ENCODE peak calls at places on chromosomes 13 and 19, in eight cellular contexts. J is cardiac muscle cell, X is mucosa of descending colon, Y is astrocyte, U is esophagus muscularis mucosa, A is upper lobe of right lung, T is heart left ventricle, G is breast epithelium. O is an unnamed sample.
A peak's percentile ranks its signal among the peaks of the same experiment; 100 is the strongest.

GRCh38 chr13:46615888-46616531 is 63.0 kb downstream of the LRCH1 start:
- DNase-seq in J (no peak), X (no peak), Y (no peak), U (no peak), A (no peak), T (no peak), G (no peak), O (no peak)

GRCh38 chr13:97279913-97280312 is 57.8 kb downstream of the MBNL2 start:
- DNase-seq in J (no peak), X (no peak), Y (peak; percentile 93), U (no peak), A (no peak), T (no peak), G (no peak), O (no peak)

GRCh38 chr13:57824121-57824520 is 192.6 kb downstream of the PCDH17 start:
- DNase-seq in J (peak; percentile 21), X (no peak), Y (no peak), U (no peak), A (no peak), T (no peak), G (no peak), O (no peak)

GRCh38 chr19:16520074-16520973 is 21.9 kb downstream of the CHERP start:
- DNase-seq in J (no peak), X (no peak), Y (no peak), U (no peak), A (no peak), T (no peak), G (no peak), O (no peak)

GRCh38 chr19:48396010-48396870 is 2.8 kb downstream of the GRIN2D start:
- DNase-seq in J (no peak), X (no peak), Y (no peak), U (no peak), A (no peak), T (no peak), G (no peak), O (no peak)

GRCh38 chr13:47976325-47976724 is 24.7 kb downstream of the SUCLA2 start:
- DNase-seq in J (no peak), X (no peak), Y (peak; percentile 20), U (no peak), A (no peak), T (no peak), G (no peak), O (no peak)

GRCh38 chr13:80551650-80552497 is 210.9 kb upstream of the SPRY2 start:
- DNase-seq in J (no peak), X (no peak), Y (no peak), U (no peak), A (no peak), T (no peak), G (no peak), O (no peak)

GRCh38 chr19:18233224-18233825 is 7.1 kb upstream of the PDE4C start:
- DNase-seq in J (peak; percentile 89), X (no peak), Y (peak; percentile 19), U (no peak), A (peak; percentile 82), T (peak; percentile 69), G (no peak), O (peak; percentile 56)

GRCh38 chr19:29844891-29845575 is 33.2 kb downstream of the CCNE1 start:
- DNase-seq in J (peak; percentile 97), X (peak; percentile 97), Y (peak; percentile 82), U (peak; percentile 98), A (peak; percentile 98), T (peak; percentile 96), G (peak; percentile 91), O (peak; percentile 97)

GRCh38 chr13:111939285-111940278 is 127.4 kb upstream of the SOX1 start:
- DNase-seq in J (no peak), X (no peak), Y (no peak), U (no peak), A (peak; percentile 29), T (no peak), G (no peak), O (no peak)

GRCh38 chr13:98199480-98199879 is 22.4 kb upstream of the RNF113B start:
- DNase-seq in J (no peak), X (no peak), Y (no peak), U (no peak), A (no peak), T (no peak), G (no peak), O (no peak)

GRCh38 chr19:3733549-3734309 is 25.5 kb downstream of the TJP3 start:
- DNase-seq in J (no peak), X (no peak), Y (no peak), U (no peak), A (no peak), T (no peak), G (no peak), O (no peak)
- TF ChIP-seq CTCF in J (no peak), X (no peak), Y (no peak), U (no peak), A (no peak), T (no peak), G (no peak), O (no peak)

GRCh38 chr19:13011653-13012389 is 16.5 kb downstream of the NFIX start:
- DNase-seq in J (no peak), X (peak; percentile 52), Y (no peak), U (no peak), A (no peak), T (no peak), G (no peak), O (no peak)

GRCh38 chr19:13012390-13012689 is 17.1 kb downstream of the NFIX start:
- DNase-seq in J (no peak), X (no peak), Y (no peak), U (no peak), A (no peak), T (no peak), G (no peak), O (no peak)

GRCh38 chr19:13014101-13014920 is 19.0 kb downstream of the NFIX start:
- DNase-seq in J (no peak), X (no peak), Y (no peak), U (no peak), A (no peak), T (no peak), G (no peak), O (no peak)

GRCh38 chr19:13013649-13014048 is 18.4 kb downstream of the NFIX start:
- DNase-seq in J (no peak), X (no peak), Y (no peak), U (no peak), A (no peak), T (no peak), G (no peak), O (no peak)

GRCh38 chr19:13012690-13013608 is 17.7 kb downstream of the NFIX start:
- DNase-seq in J (no peak), X (peak; percentile 79), Y (peak; percentile 70), U (no peak), A (no peak), T (no peak), G (no peak), O (no peak)
- H3K4me3 ChIP-seq in J (no peak overlapping the region), X (no peak overlapping the region), Y (peak overlapping the region; percentile 50), U (peak overlapping the region; percentile 55), A (peak overlapping the region; percentile 44), T (peak overlapping the region; percentile 49), G (peak overlapping the region; percentile 76), O (no peak overlapping the region)

GRCh38 chr13:74256969-74257368 is 122.8 kb upstream of the KLF12 start:
- DNase-seq in J (no peak), X (no peak), Y (no peak), U (no peak), A (no peak), T (no peak), G (no peak), O (no peak)
- H3K4me1 ChIP-seq in J (no peaks in the 10 kb centered on the region), X (no peaks in the 10 kb centered on the region), Y (no peaks in the 10 kb centered on the region), U (no peaks in the 10 kb centered on the region), A (no peaks in the 10 kb centered on the region), T (no peaks in the 10 kb centered on the region), G (no peaks in the 10 kb centered on the region), O (peaks cover 12% of the 10 kb centered on the region)

DNA sequence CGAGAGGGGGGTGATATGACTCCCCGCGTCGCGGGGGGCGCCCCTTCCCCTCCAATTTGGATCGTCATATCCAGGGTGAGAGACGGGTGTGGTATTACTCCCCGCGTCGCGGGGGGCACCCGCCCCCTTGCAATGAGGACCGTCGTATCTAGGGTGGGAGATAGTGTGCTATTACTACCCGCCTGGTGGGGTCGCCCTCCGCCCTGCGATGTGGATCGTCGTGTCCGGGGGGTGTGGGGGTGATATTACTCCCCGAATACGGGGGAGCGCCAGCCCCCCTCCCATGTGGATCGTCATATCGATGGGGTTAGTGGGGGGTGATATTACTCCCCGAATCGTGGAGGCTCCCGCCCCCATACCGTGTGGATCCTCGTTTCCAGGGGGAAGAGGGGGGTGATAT is 29.2 kb upstream of the RGCC start:
- DNase-seq in J (no peak), X (no peak), Y (no peak), U (no peak), A (no peak), T (peak; percentile 58), G (no peak), O (no peak)
- TF ChIP-seq CTCF in J (peak; percentile 28), X (no peak), Y (peak; percentile 3), U (peak; percentile 17), A (peak; percentile 32), T (no peak), G (no peak), O (no peak)

GRCh38 chr19:57056972-57057371 is 62.8 kb upstream of the USP29 start:
- DNase-seq in J (no peak), X (no peak), Y (no peak), U (no peak), A (no peak), T (peak; percentile 79), G (no peak), O (no peak)

GRCh38 chr19:57063070-57063469 is 56.7 kb upstream of the USP29 start:
- DNase-seq in J (no peak), X (no peak), Y (no peak), U (no peak), A (no peak), T (no peak), G (no peak), O (no peak)

GRCh38 chr19:57053401-57053800 is 66.4 kb upstream of the USP29 start:
- DNase-seq in J (no peak), X (no peak), Y (no peak), U (no peak), A (no peak), T (no peak), G (no peak), O (no peak)

GRCh38 chr19:57055956-57056355 is 63.8 kb upstream of the USP29 start:
- DNase-seq in J (no peak), X (no peak), Y (no peak), U (no peak), A (no peak), T (no peak), G (no peak), O (no peak)

GRCh38 chr19:57058871-57059270 is 60.9 kb upstream of the USP29 start:
- DNase-seq in J (no peak), X (no peak), Y (no peak), U (no peak), A (no peak), T (no peak), G (no peak), O (no peak)
- H3K4me3 ChIP-seq in J (no peak overlapping the region), X (no peak overlapping the region), Y (no peak overlapping the region), U (no peak overlapping the region), A (no peak overlapping the region), T (no peak overlapping the region), G (no peak overlapping the region), O (no peak overlapping the region)

GRCh38 chr13:105719861-105720260 is 815.6 kb downstream of the EFNB2 start:
- DNase-seq in J (no peak), X (no peak), Y (no peak), U (no peak), A (no peak), T (no peak), G (no peak), O (no peak)
- H3K4me1 ChIP-seq in J (no peaks in the 10 kb centered on the region), X (peaks cover 7% of the 10 kb centered on the region), Y (no peaks in the 10 kb centered on the region), U (no peaks in the 10 kb centered on the region), A (no peaks in the 10 kb centered on the region), T (no peaks in the 10 kb centered on the region), G (no peaks in the 10 kb centered on the region), O (no peaks in the 10 kb centered on the region)

GRCh38 chr13:100392709-100393630 is 195.6 kb downstream of the GGACT start:
- DNase-seq in J (peak; percentile 37), X (no peak), Y (peak; percentile 100), U (peak; percentile 93), A (no peak), T (no peak), G (peak; percentile 48), O (peak; percentile 48)
- TF ChIP-seq CTCF in J (no peak), X (no peak), Y (no peak), U (no peak), A (no peak), T (no peak), G (no peak), O (no peak)

O was measured in BE2C.